ENCODE peak calls at places on chromosome 1, in seven cellular contexts. One of them, this sample, is unnamed.

GRCh38 chr1:55064861-55065263 is 25.5 kb downstream of the PCSK9 start:
- DNase-seq in H1: no peak
- DNase-seq in substantia nigra: no peak
- DNase-seq in OCI-LY7: no peak
- DNase-seq in HFF-Myc: no peak
- DNase-seq in cardiac muscle cell: peak
- DNase-seq in left ventricle myocardium superior: peak
- DNase-seq in this sample: peak

GRCh38 chr1:39167632-39168209 is 36.8 kb upstream of the MACF1 start:
- DNase-seq in H1: no peak
- DNase-seq in substantia nigra: no peak
- DNase-seq in OCI-LY7: no peak
- DNase-seq in HFF-Myc: no peak
- DNase-seq in cardiac muscle cell: peak
- DNase-seq in left ventricle myocardium superior: no peak
- DNase-seq in this sample: peak

GRCh38 chr1:32753532-32754281 is 51.1 kb upstream of the SYNC start:
- DNase-seq in H1: peak
- DNase-seq in substantia nigra: peak
- DNase-seq in OCI-LY7: peak
- DNase-seq in HFF-Myc: no peak
- DNase-seq in cardiac muscle cell: peak
- DNase-seq in left ventricle myocardium superior: peak
- DNase-seq in this sample: peak

GRCh38 chr1:175887981-175888428 is 144.6 kb upstream of the TNR start:
- DNase-seq in H1: peak
- DNase-seq in substantia nigra: peak
- DNase-seq in OCI-LY7: peak
- DNase-seq in HFF-Myc: peak
- DNase-seq in cardiac muscle cell: peak
- DNase-seq in left ventricle myocardium superior: peak
- DNase-seq in this sample: peak

GRCh38 chr1:169588112-169588511 is 1.8 kb upstream of the F5 start:
- DNase-seq in H1: no peak
- DNase-seq in substantia nigra: no peak
- DNase-seq in OCI-LY7: no peak
- DNase-seq in HFF-Myc: no peak
- DNase-seq in cardiac muscle cell: no peak
- DNase-seq in left ventricle myocardium superior: no peak
- DNase-seq in this sample: no peak

GRCh38 chr1:32014199-32014936 is 700 bp downstream of the KHDRBS1 start:
- DNase-seq in H1: no peak
- DNase-seq in substantia nigra: peak
- DNase-seq in OCI-LY7: peak
- DNase-seq in HFF-Myc: no peak
- DNase-seq in cardiac muscle cell: peak
- DNase-seq in left ventricle myocardium superior: peak
- DNase-seq in this sample: peak

GRCh38 chr1:226958300-226958699 is 18.2 kb downstream of the COQ8A start:
- DNase-seq in H1: no peak
- DNase-seq in substantia nigra: no peak
- DNase-seq in OCI-LY7: no peak
- DNase-seq in HFF-Myc: no peak
- DNase-seq in cardiac muscle cell: no peak
- DNase-seq in left ventricle myocardium superior: no peak
- DNase-seq in this sample: no peak

GRCh38 chr1:158037876-158038359 is 44.5 kb downstream of the KIRREL1 start:
- DNase-seq in H1: no peak
- DNase-seq in substantia nigra: no peak
- DNase-seq in OCI-LY7: no peak
- DNase-seq in HFF-Myc: peak
- DNase-seq in cardiac muscle cell: peak
- DNase-seq in left ventricle myocardium superior: peak
- DNase-seq in this sample: peak

GRCh38 chr1:98865796-98866195 is 138.9 kb downstream of the PLPPR5 start:
- DNase-seq in H1: no peak
- DNase-seq in substantia nigra: no peak
- DNase-seq in OCI-LY7: no peak
- DNase-seq in HFF-Myc: no peak
- DNase-seq in cardiac muscle cell: no peak
- DNase-seq in left ventricle myocardium superior: no peak
- DNase-seq in this sample: no peak

GRCh38 chr1:220881918-220882891 is 3.0 kb downstream of the HLX start:
- DNase-seq in H1: peak
- DNase-seq in substantia nigra: no peak
- DNase-seq in OCI-LY7: no peak
- DNase-seq in HFF-Myc: no peak
- DNase-seq in cardiac muscle cell: peak
- DNase-seq in left ventricle myocardium superior: peak
- DNase-seq in this sample: no peak

GRCh38 chr1:180636138-180636537 is 4.3 kb downstream of the XPR1 start:
- DNase-seq in H1: no peak
- DNase-seq in substantia nigra: no peak
- DNase-seq in OCI-LY7: no peak
- DNase-seq in HFF-Myc: no peak
- DNase-seq in cardiac muscle cell: peak
- DNase-seq in left ventricle myocardium superior: no peak
- DNase-seq in this sample: no peak

GRCh38 chr1:180854001-180854400 is 58.7 kb upstream of the KIAA1614 start:
- DNase-seq in H1: no peak
- DNase-seq in substantia nigra: no peak
- DNase-seq in OCI-LY7: no peak
- DNase-seq in HFF-Myc: no peak
- DNase-seq in cardiac muscle cell: peak
- DNase-seq in left ventricle myocardium superior: no peak
- DNase-seq in this sample: no peak

GRCh38 chr1:9239622-9240401 is 5.2 kb downstream of the H6PD start:
- DNase-seq in H1: no peak
- DNase-seq in substantia nigra: peak
- DNase-seq in OCI-LY7: peak
- DNase-seq in HFF-Myc: peak
- DNase-seq in cardiac muscle cell: peak
- DNase-seq in left ventricle myocardium superior: peak
- DNase-seq in this sample: peak

GRCh38 chr1:160675641-160676410 is 29.0 kb upstream of the SLAMF1 start:
- DNase-seq in H1: peak
- DNase-seq in substantia nigra: no peak
- DNase-seq in OCI-LY7: peak
- DNase-seq in HFF-Myc: peak
- DNase-seq in cardiac muscle cell: peak
- DNase-seq in left ventricle myocardium superior: peak
- DNase-seq in this sample: peak

GRCh38 chr1:23149110-23149509 is 19.5 kb downstream of the LUZP1 start:
- DNase-seq in H1: no peak
- DNase-seq in substantia nigra: no peak
- DNase-seq in OCI-LY7: no peak
- DNase-seq in HFF-Myc: no peak
- DNase-seq in cardiac muscle cell: no peak
- DNase-seq in left ventricle myocardium superior: no peak
- DNase-seq in this sample: no peak

GRCh38 chr1:213326666-213327317 is 275.8 kb downstream of the RPS6KC1 start:
- DNase-seq in H1: no peak
- DNase-seq in substantia nigra: no peak
- DNase-seq in OCI-LY7: no peak
- DNase-seq in HFF-Myc: no peak
- DNase-seq in cardiac muscle cell: peak
- DNase-seq in left ventricle myocardium superior: peak
- DNase-seq in this sample: peak

This sample was measured in M059J.